ENCODE peak calls at places on chromosomes 1 and 21, in five cellular contexts. R is dorsolateral prefrontal cortex; T is CD4-positive, alpha-beta T cell; S is lower lobe of right lung; K is fibroblast of lung. N is an unnamed sample.
A peak's percentile ranks its signal among the peaks of the same experiment; 100 is the strongest.

GRCh38 chr1:229003233-229004031 is 267.5 kb upstream of the RAB4A start:
- DNase-seq in R (peak; percentile 67), T (no peak), S (no peak), K (peak; percentile 26), N (no peak)

GRCh38 chr1:100536031-100536430 is 1.9 kb upstream of the GPR88 start:
- DNase-seq in R (no peak), T (no peak), S (no peak), K (no peak), N (no peak)

GRCh38 chr1:187157552-187157951 is 328.8 kb downstream of the PLA2G4A start:
- DNase-seq in R (no peak), T (no peak), S (no peak), K (no peak), N (no peak)

GRCh38 chr1:98315309-98315708 is 346.2 kb upstream of the SNX7 start:
- DNase-seq in R (no peak), T (no peak), S (no peak), K (peak; percentile 84), N (no peak)

GRCh38 chr1:7695181-7696117 is 75.6 kb upstream of the VAMP3 start:
- DNase-seq in R (no peak), T (no peak), S (no peak), K (no peak), N (no peak)

GRCh38 chr1:153395776-153396175 is 4.9 kb upstream of the S100A8 start:
- DNase-seq in R (no peak), T (no peak), S (no peak), K (no peak), N (no peak)

GRCh38 chr1:224831501-224831900 is 98.0 kb upstream of the DNAH14 start:
- DNase-seq in R (no peak), T (no peak), S (no peak), K (peak; percentile 6), N (no peak)

GRCh38 chr1:108816049-108816882 is 40.6 kb downstream of the AKNAD1 start:
- DNase-seq in R (peak; percentile 63), T (no peak), S (peak; percentile 55), K (peak; percentile 98), N (no peak)

GRCh38 chr1:155860939-155861496 is 1.7 kb downstream of the SYT11 start:
- DNase-seq in R (no peak), T (no peak), S (no peak), K (no peak), N (no peak)

GRCh38 chr1:6012529-6013318 is 20.5 kb upstream of the NPHP4 start:
- DNase-seq in R (no peak), T (no peak), S (peak; percentile 31), K (no peak), N (no peak)

GRCh38 chr1:40341509-40342380 is 24.7 kb upstream of the COL9A2 start:
- DNase-seq in R (no peak), T (no peak), S (no peak), K (no peak), N (no peak)

GRCh38 chr1:40803447-40803846 is 19.9 kb downstream of the KCNQ4 start:
- DNase-seq in R (no peak), T (no peak), S (no peak), K (no peak), N (no peak)

GRCh38 chr1:215824245-215824644 is 257.1 kb downstream of the KCTD3 start:
- DNase-seq in R (no peak), T (no peak), S (no peak), K (peak; percentile 48), N (no peak)

GRCh38 chr1:179083031-179083345 is 1.1 kb downstream of the TOR3A start:
- DNase-seq in R (no peak), T (no peak), S (no peak), K (peak; percentile 18), N (no peak)

GRCh38 chr1:224434447-224435317 is at the start of gene WDR26:
- DNase-seq in R (peak; percentile 82), T (peak; percentile 76), S (peak; percentile 84), K (peak; percentile 80), N (peak; percentile 65)

GRCh38 chr1:210244746-210245367 is 12.3 kb downstream of the SERTAD4 start:
- DNase-seq in R (no peak), T (no peak), S (no peak), K (no peak), N (no peak)

GRCh38 chr1:12019858-12020509 is 686 bp downstream of the MIIP start:
- DNase-seq in R (no peak), T (no peak), S (no peak), K (no peak), N (peak; percentile 3)

GRCh38 chr1:184407816-184408510 is 21.1 kb downstream of the C1orf21 start:
- DNase-seq in R (no peak), T (no peak), S (no peak), K (peak; percentile 62), N (no peak)

GRCh38 chr1:41582351-41582750 is 97.9 kb upstream of the EDN2 start:
- DNase-seq in R (no peak), T (no peak), S (no peak), K (no peak), N (no peak)

GRCh38 chr1:234899041-234899787 is 229.4 kb downstream of the TOMM20 start:
- DNase-seq in R (no peak), T (no peak), S (peak; percentile 71), K (no peak), N (no peak)

GRCh38 chr1:237062976-237063375 is 21.0 kb downstream of the RYR2 start:
- DNase-seq in R (no peak), T (no peak), S (no peak), K (no peak), N (no peak)

GRCh38 chr1:240706150-240706904 is 94.4 kb upstream of the GREM2 start:
- DNase-seq in R (no peak), T (no peak), S (no peak), K (peak; percentile 48), N (no peak)

GRCh38 chr21:43318841-43319781 is 107.8 kb downstream of the SIK1 start:
- DNase-seq in R (no peak), T (no peak), S (no peak), K (peak; percentile 59), N (no peak)

GRCh38 chr1:18337757-18338156 is 143.0 kb upstream of the KLHDC7A start:
- DNase-seq in R (no peak), T (no peak), S (no peak), K (no peak), N (no peak)

GRCh38 chr1:228548788-228549187 is 61.6 kb downstream of the RNF187 start:
- DNase-seq in R (no peak), T (no peak), S (no peak), K (no peak), N (no peak)

GRCh38 chr1:151989131-151989868 is 4.4 kb downstream of the S100A10 start:
- DNase-seq in R (no peak), T (peak; percentile 52), S (peak; percentile 80), K (peak; percentile 86), N (peak; percentile 38)

GRCh38 chr1:67130673-67131072 is 4.1 kb downstream of the C1orf141 start:
- DNase-seq in R (no peak), T (no peak), S (no peak), K (no peak), N (no peak)

GRCh38 chr1:67120855-67121619 is 13.7 kb downstream of the C1orf141 start:
- DNase-seq in R (no peak), T (no peak), S (no peak), K (no peak), N (no peak)

GRCh38 chr1:67126974-67127373 is 7.8 kb downstream of the C1orf141 start:
- DNase-seq in R (no peak), T (no peak), S (no peak), K (no peak), N (no peak)

GRCh38 chr1:67124455-67124854 is 10.3 kb downstream of the C1orf141 start:
- DNase-seq in R (no peak), T (no peak), S (no peak), K (no peak), N (no peak)

GRCh38 chr1:67126111-67126746 is 8.5 kb downstream of the C1orf141 start:
- DNase-seq in R (no peak), T (no peak), S (no peak), K (no peak), N (no peak)
- H3K27me3 ChIP-seq in R (no peaks in the 10 kb centered on the region), T (no peaks in the 10 kb centered on the region), S (no peaks in the 10 kb centered on the region), K (no peaks in the 10 kb centered on the region), N (no peaks in the 10 kb centered on the region)

GRCh38 chr21:37257967-37258877 is 8.9 kb downstream of the VPS26C start:
- DNase-seq in R (peak; percentile 76), T (peak; percentile 69), S (peak; percentile 65), K (peak; percentile 56), N (peak; percentile 61)
- TF ChIP-seq CTCF in R (peak; percentile 7), T (no peak), S (no peak), K (no peak), N (no peak)

DNA sequence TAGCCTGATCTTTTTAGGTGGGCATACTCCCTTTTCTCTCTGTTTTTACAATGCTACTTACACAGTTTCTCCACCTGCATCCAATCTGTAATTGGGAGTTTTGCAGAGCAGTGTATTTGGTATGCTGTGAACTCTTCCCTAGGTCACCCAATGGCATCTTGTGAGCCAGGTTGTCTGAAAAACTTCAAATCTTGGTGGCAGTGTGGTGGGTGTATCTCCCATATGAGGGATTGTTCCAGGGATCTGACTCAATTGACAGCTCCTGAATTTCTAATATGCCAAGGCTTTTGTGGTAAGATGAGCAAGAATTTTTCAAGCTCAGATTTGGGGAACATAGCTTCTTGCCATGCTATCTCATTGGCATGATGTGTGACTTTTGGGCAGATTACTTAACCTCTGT is 47.2 kb upstream of the MACF1 start:
- DNase-seq in R (no peak), T (no peak), S (no peak), K (no peak), N (no peak)
- H3K27me3 ChIP-seq in R (no peaks in the 10 kb centered on the region), T (no peaks in the 10 kb centered on the region), S (no peaks in the 10 kb centered on the region), K (no peaks in the 10 kb centered on the region), N (no peaks in the 10 kb centered on the region)

GRCh38 chr1:169894424-169895145 is 889 bp upstream of the SCYL3 start:
- DNase-seq in R (peak; percentile 6), T (no peak), S (no peak), K (no peak), N (no peak)
- TF ChIP-seq CTCF in R (no peak), T (no peak), S (no peak), K (no peak), N (no peak)

GRCh38 chr1:204287466-204287881 is 72.3 kb downstream of the PLEKHA6 start:
- DNase-seq in R (no peak), T (no peak), S (no peak), K (no peak), N (no peak)

GRCh38 chr1:204288061-204288588 is 71.6 kb downstream of the PLEKHA6 start:
- DNase-seq in R (no peak), T (no peak), S (peak; percentile 76), K (no peak), N (no peak)

GRCh38 chr1:204286323-204286714 is 72.5 kb upstream of the GOLT1A start:
- DNase-seq in R (no peak), T (no peak), S (no peak), K (no peak), N (no peak)

GRCh38 chr1:204285438-204286322 is 71.9 kb upstream of the GOLT1A start:
- DNase-seq in R (no peak), T (no peak), S (no peak), K (no peak), N (no peak)

DNA sequence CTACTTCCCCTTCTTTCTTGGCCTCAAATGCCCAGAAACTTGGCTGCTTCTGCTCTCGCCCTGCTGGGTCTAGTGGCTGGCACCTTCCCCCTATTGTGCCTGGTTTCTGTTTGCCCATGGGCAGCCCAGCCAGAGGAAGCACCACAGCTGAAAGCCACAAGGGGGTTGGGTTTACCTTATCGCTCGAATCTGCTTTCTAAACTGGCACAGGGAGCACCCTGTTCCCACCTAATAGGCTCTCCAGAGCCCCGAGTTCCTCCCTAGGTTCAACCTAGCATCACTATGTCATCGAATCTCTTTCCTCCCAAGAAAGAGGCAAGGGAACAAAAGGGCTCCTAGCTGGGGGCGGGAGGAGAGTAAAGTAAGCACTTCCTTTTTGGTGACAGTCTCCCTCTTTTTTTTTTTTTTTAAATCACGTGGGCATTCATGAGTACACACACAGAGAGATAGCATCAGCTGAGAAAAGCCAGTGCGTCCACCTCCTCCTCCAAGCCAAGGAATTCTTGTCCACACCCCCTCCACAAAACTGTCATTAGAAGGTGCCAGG is 72.8 kb downstream of the PLEKHA6 start:
- DNase-seq in R (no peak), T (peak; percentile 47), S (peak; percentile 70), K (no peak), N (peak; percentile 26)
- H3K27me3 ChIP-seq in R (no peaks in the 10 kb centered on the region), T (no peaks in the 10 kb centered on the region), S (no peaks in the 10 kb centered on the region), K (peaks cover 19% of the 10 kb centered on the region), N (no peaks in the 10 kb centered on the region)

N was measured in CD8-positive, alpha-beta T cell.